ENCODE peak calls at places on chromosomes 5 and 9, in six cellular contexts. One of them, this sample, is unnamed.

GRCh38 chr9:81455417-81455816 is 233.9 kb downstream of the TLE1 start:
- DNase-seq in chondrocyte: no peak
- DNase-seq in neural crest cell: no peak
- DNase-seq in GM23338: no peak
- DNase-seq in fibroblast of lung: peak
- DNase-seq in fibroblast of pulmonary artery: no peak
- DNase-seq in this sample: no peak

GRCh38 chr5:122999947-123000563 is 36.5 kb downstream of the PPIC start:
- DNase-seq in GM23338: peak
- DNase-seq in fibroblast of lung: peak
- DNase-seq in chondrocyte: no peak
- DNase-seq in neural crest cell: peak
- DNase-seq in fibroblast of pulmonary artery: peak
- DNase-seq in this sample: peak

GRCh38 chr9:105291422-105291859 is 47.0 kb downstream of the SLC44A1 start:
- DNase-seq in chondrocyte: no peak
- DNase-seq in fibroblast of pulmonary artery: peak
- DNase-seq in GM23338: peak
- DNase-seq in neural crest cell: no peak
- DNase-seq in fibroblast of lung: no peak
- DNase-seq in this sample: no peak

GRCh38 chr5:152185547-152186234 is 219.4 kb downstream of the NMUR2 start:
- DNase-seq in chondrocyte: no peak
- DNase-seq in fibroblast of lung: no peak
- DNase-seq in neural crest cell: no peak
- DNase-seq in fibroblast of pulmonary artery: no peak
- DNase-seq in GM23338: no peak
- DNase-seq in this sample: no peak

GRCh38 chr5:55633574-55634203 is 78.4 kb downstream of the SLC38A9 start:
- DNase-seq in chondrocyte: no peak
- DNase-seq in fibroblast of lung: peak
- DNase-seq in neural crest cell: no peak
- DNase-seq in fibroblast of pulmonary artery: peak
- DNase-seq in GM23338: no peak
- DNase-seq in this sample: no peak

GRCh38 chr5:72138943-72139467 is 31.7 kb downstream of the MAP1B start:
- DNase-seq in fibroblast of pulmonary artery: peak
- DNase-seq in neural crest cell: no peak
- DNase-seq in fibroblast of lung: peak
- DNase-seq in chondrocyte: no peak
- DNase-seq in GM23338: no peak
- DNase-seq in this sample: no peak

GRCh38 chr9:134329886-134330285 is 3.6 kb downstream of the RXRA start:
- DNase-seq in neural crest cell: no peak
- DNase-seq in GM23338: no peak
- DNase-seq in fibroblast of lung: no peak
- DNase-seq in fibroblast of pulmonary artery: no peak
- DNase-seq in chondrocyte: no peak
- DNase-seq in this sample: no peak

GRCh38 chr5:91906027-91906426 is 522.9 kb upstream of the ARRDC3 start:
- DNase-seq in chondrocyte: no peak
- DNase-seq in neural crest cell: no peak
- DNase-seq in fibroblast of pulmonary artery: no peak
- DNase-seq in fibroblast of lung: no peak
- DNase-seq in GM23338: no peak
- DNase-seq in this sample: no peak

GRCh38 chr9:19161257-19162025 is 34.1 kb upstream of the PLIN2 start:
- DNase-seq in neural crest cell: no peak
- DNase-seq in fibroblast of lung: peak
- DNase-seq in fibroblast of pulmonary artery: peak
- DNase-seq in GM23338: peak
- DNase-seq in chondrocyte: no peak
- DNase-seq in this sample: no peak

GRCh38 chr5:144162686-144163085 is 7.8 kb downstream of the YIPF5 start:
- DNase-seq in GM23338: no peak
- DNase-seq in fibroblast of pulmonary artery: no peak
- DNase-seq in chondrocyte: no peak
- DNase-seq in neural crest cell: no peak
- DNase-seq in fibroblast of lung: no peak
- DNase-seq in this sample: no peak

GRCh38 chr5:37722236-37723146 is 117.3 kb downstream of the GDNF start:
- DNase-seq in GM23338: no peak
- DNase-seq in neural crest cell: no peak
- DNase-seq in chondrocyte: no peak
- DNase-seq in fibroblast of lung: peak
- DNase-seq in fibroblast of pulmonary artery: peak
- DNase-seq in this sample: no peak

GRCh38 chr5:43771611-43772031 is 168.6 kb downstream of the NNT start:
- DNase-seq in neural crest cell: no peak
- DNase-seq in fibroblast of lung: no peak
- DNase-seq in chondrocyte: no peak
- DNase-seq in GM23338: no peak
- DNase-seq in fibroblast of pulmonary artery: no peak
- DNase-seq in this sample: no peak

GRCh38 chr5:132103380-132103951 is 29.9 kb downstream of the CSF2 start:
- DNase-seq in fibroblast of pulmonary artery: peak
- DNase-seq in fibroblast of lung: peak
- DNase-seq in neural crest cell: no peak
- DNase-seq in chondrocyte: no peak
- DNase-seq in GM23338: no peak
- DNase-seq in this sample: no peak
- TF ChIP-seq CTCF in fibroblast of pulmonary artery: peak
- TF ChIP-seq CTCF in fibroblast of lung: no peak
- TF ChIP-seq CTCF in neural crest cell: no peak
- TF ChIP-seq CTCF in chondrocyte: peak
- TF ChIP-seq CTCF in GM23338: no peak
- TF ChIP-seq CTCF in this sample: no peak

GRCh38 chr5:58893551-58893950 is 310.7 kb downstream of the RAB3C start:
- DNase-seq in neural crest cell: no peak
- DNase-seq in fibroblast of pulmonary artery: no peak
- DNase-seq in chondrocyte: no peak
- DNase-seq in fibroblast of lung: no peak
- DNase-seq in GM23338: no peak
- DNase-seq in this sample: no peak

GRCh38 chr5:58887721-58888409 is 305.0 kb downstream of the RAB3C start:
- DNase-seq in chondrocyte: no peak
- DNase-seq in fibroblast of pulmonary artery: peak
- DNase-seq in GM23338: no peak
- DNase-seq in fibroblast of lung: peak
- DNase-seq in neural crest cell: no peak
- DNase-seq in this sample: no peak

GRCh38 chr5:58891971-58892343 is 309.1 kb downstream of the RAB3C start:
- DNase-seq in chondrocyte: no peak
- DNase-seq in fibroblast of lung: no peak
- DNase-seq in GM23338: no peak
- DNase-seq in neural crest cell: no peak
- DNase-seq in fibroblast of pulmonary artery: no peak
- DNase-seq in this sample: no peak

GRCh38 chr5:58890265-58890664 is 307.4 kb downstream of the RAB3C start:
- DNase-seq in chondrocyte: no peak
- DNase-seq in GM23338: no peak
- DNase-seq in fibroblast of lung: no peak
- DNase-seq in neural crest cell: no peak
- DNase-seq in fibroblast of pulmonary artery: no peak
- DNase-seq in this sample: no peak

DNA sequence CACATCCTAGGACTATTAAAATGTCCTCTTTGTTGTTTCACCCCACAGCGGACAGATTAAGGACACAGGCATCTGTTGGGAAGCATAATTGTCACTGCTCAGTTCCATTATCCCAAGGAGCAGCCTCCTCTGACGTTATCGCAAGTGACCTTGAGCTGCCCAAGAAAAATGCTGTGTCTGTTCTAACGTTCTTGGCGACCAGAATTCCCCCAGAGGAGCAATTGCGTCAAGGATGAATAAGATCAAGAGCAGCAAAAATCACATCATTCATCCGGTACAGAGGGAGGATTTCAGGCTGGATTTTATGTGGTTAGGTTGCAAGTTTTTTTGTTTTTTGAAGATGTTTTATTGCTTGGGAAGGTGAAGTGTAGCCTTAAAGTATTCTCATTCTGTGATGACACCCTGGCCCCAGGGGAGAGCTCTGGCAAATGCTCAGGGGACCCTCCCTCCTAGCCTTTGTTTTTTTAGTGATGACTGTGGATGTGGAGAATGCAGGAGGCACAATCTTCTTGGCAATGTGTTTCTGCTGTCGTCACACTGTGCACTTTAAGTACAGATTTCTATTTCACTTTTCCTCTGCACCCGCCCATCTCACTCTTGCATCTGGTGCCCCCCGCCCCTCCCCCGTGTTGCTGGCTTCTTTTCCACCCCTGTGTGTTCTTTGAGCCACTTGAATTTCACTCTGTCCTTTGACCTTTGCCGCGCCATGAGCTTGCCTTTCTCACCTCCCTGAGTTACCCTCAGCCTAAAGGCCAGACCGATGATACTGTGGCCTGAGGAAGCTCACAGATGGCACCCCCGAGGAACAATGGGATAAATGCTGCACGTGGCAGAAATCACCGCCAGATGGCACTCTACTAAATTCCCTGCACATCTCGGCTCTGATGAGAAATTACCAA is 308.4 kb downstream of the RAB3C start:
- DNase-seq in fibroblast of lung: peak
- DNase-seq in fibroblast of pulmonary artery: peak
- DNase-seq in neural crest cell: peak
- DNase-seq in GM23338: peak
- DNase-seq in chondrocyte: no peak
- DNase-seq in this sample: peak
- TF ChIP-seq CTCF in fibroblast of lung: peak
- TF ChIP-seq CTCF in fibroblast of pulmonary artery: peak
- TF ChIP-seq CTCF in neural crest cell: peak
- TF ChIP-seq CTCF in GM23338: peak
- TF ChIP-seq CTCF in chondrocyte: peak
- TF ChIP-seq CTCF in this sample: peak

GRCh38 chr9:123350590-123351310 is 5.2 kb upstream of the CRB2 start:
- DNase-seq in fibroblast of pulmonary artery: no peak
- DNase-seq in fibroblast of lung: no peak
- DNase-seq in neural crest cell: no peak
- DNase-seq in chondrocyte: no peak
- DNase-seq in GM23338: no peak
- DNase-seq in this sample: no peak

GRCh38 chr9:123349033-123349432 is 7.0 kb upstream of the CRB2 start:
- DNase-seq in neural crest cell: no peak
- DNase-seq in fibroblast of lung: no peak
- DNase-seq in chondrocyte: no peak
- DNase-seq in fibroblast of pulmonary artery: no peak
- DNase-seq in GM23338: no peak
- DNase-seq in this sample: no peak

GRCh38 chr9:123347289-123348060 is 8.5 kb upstream of the CRB2 start:
- DNase-seq in fibroblast of lung: no peak
- DNase-seq in fibroblast of pulmonary artery: no peak
- DNase-seq in chondrocyte: no peak
- DNase-seq in GM23338: no peak
- DNase-seq in neural crest cell: no peak
- DNase-seq in this sample: no peak

GRCh38 chr9:123348317-123348992 is 7.5 kb upstream of the CRB2 start:
- DNase-seq in neural crest cell: no peak
- DNase-seq in GM23338: no peak
- DNase-seq in chondrocyte: no peak
- DNase-seq in fibroblast of lung: no peak
- DNase-seq in fibroblast of pulmonary artery: no peak
- DNase-seq in this sample: no peak

GRCh38 chr9:123349691-123350480 is 6.1 kb upstream of the CRB2 start:
- DNase-seq in chondrocyte: no peak
- DNase-seq in neural crest cell: peak
- DNase-seq in fibroblast of lung: peak
- DNase-seq in GM23338: peak
- DNase-seq in fibroblast of pulmonary artery: peak
- DNase-seq in this sample: peak
- TF ChIP-seq CTCF in chondrocyte: peak
- TF ChIP-seq CTCF in neural crest cell: peak
- TF ChIP-seq CTCF in fibroblast of lung: peak
- TF ChIP-seq CTCF in GM23338: peak
- TF ChIP-seq CTCF in fibroblast of pulmonary artery: peak
- TF ChIP-seq CTCF in this sample: peak

GRCh38 chr9:17739022-17739421 is 160.2 kb downstream of the SH3GL2 start:
- DNase-seq in chondrocyte: no peak
- DNase-seq in neural crest cell: no peak
- DNase-seq in fibroblast of lung: no peak
- DNase-seq in fibroblast of pulmonary artery: no peak
- DNase-seq in GM23338: no peak
- DNase-seq in this sample: no peak
- TF ChIP-seq CTCF in chondrocyte: no peak
- TF ChIP-seq CTCF in neural crest cell: no peak
- TF ChIP-seq CTCF in fibroblast of lung: no peak
- TF ChIP-seq CTCF in fibroblast of pulmonary artery: no peak
- TF ChIP-seq CTCF in GM23338: no peak
- TF ChIP-seq CTCF in this sample: no peak

GRCh38 chr5:137583129-137583528 is 84.0 kb upstream of the SPOCK1 start:
- DNase-seq in chondrocyte: no peak
- DNase-seq in GM23338: no peak
- DNase-seq in fibroblast of lung: no peak
- DNase-seq in fibroblast of pulmonary artery: no peak
- DNase-seq in neural crest cell: no peak
- DNase-seq in this sample: no peak

GRCh38 chr5:137575847-137576246 is 76.7 kb upstream of the SPOCK1 start:
- DNase-seq in neural crest cell: no peak
- DNase-seq in GM23338: no peak
- DNase-seq in fibroblast of pulmonary artery: peak
- DNase-seq in chondrocyte: no peak
- DNase-seq in fibroblast of lung: peak
- DNase-seq in this sample: no peak

GRCh38 chr5:137582218-137582617 is 83.1 kb upstream of the SPOCK1 start:
- DNase-seq in chondrocyte: no peak
- DNase-seq in fibroblast of pulmonary artery: no peak
- DNase-seq in GM23338: no peak
- DNase-seq in neural crest cell: no peak
- DNase-seq in fibroblast of lung: no peak
- DNase-seq in this sample: no peak

GRCh38 chr5:137575211-137575610 is 76.1 kb upstream of the SPOCK1 start:
- DNase-seq in fibroblast of pulmonary artery: no peak
- DNase-seq in fibroblast of lung: no peak
- DNase-seq in neural crest cell: no peak
- DNase-seq in chondrocyte: no peak
- DNase-seq in GM23338: no peak
- DNase-seq in this sample: no peak

GRCh38 chr5:137580030-137580429 is 80.9 kb upstream of the SPOCK1 start:
- DNase-seq in fibroblast of pulmonary artery: no peak
- DNase-seq in neural crest cell: no peak
- DNase-seq in chondrocyte: no peak
- DNase-seq in fibroblast of lung: no peak
- DNase-seq in GM23338: peak
- DNase-seq in this sample: peak
- TF ChIP-seq CTCF in fibroblast of pulmonary artery: peak
- TF ChIP-seq CTCF in neural crest cell: peak
- TF ChIP-seq CTCF in chondrocyte: peak
- TF ChIP-seq CTCF in fibroblast of lung: peak
- TF ChIP-seq CTCF in GM23338: peak
- TF ChIP-seq CTCF in this sample: peak

GRCh38 chr9:69785757-69786156 is 25.9 kb upstream of the PTAR1 start:
- DNase-seq in fibroblast of lung: peak
- DNase-seq in chondrocyte: no peak
- DNase-seq in GM23338: peak
- DNase-seq in fibroblast of pulmonary artery: peak
- DNase-seq in neural crest cell: no peak
- DNase-seq in this sample: peak
- TF ChIP-seq CTCF in fibroblast of lung: peak
- TF ChIP-seq CTCF in chondrocyte: peak
- TF ChIP-seq CTCF in GM23338: peak
- TF ChIP-seq CTCF in fibroblast of pulmonary artery: peak
- TF ChIP-seq CTCF in neural crest cell: no peak
- TF ChIP-seq CTCF in this sample: no peak

This sample was measured in neural progenitor cell.